ENCODE peak calls at places on chromosomes 1 and 21, in ten cellular contexts. One of them, this sample, is unnamed.

GRCh38 chr1:2554621-2555387 is 1.4 kb upstream of the TNFRSF14 start:
- DNase-seq in hypothalamus: no peak
- DNase-seq in heart left ventricle: no peak
- DNase-seq in fibroblast of lung: no peak
- DNase-seq in NCI-H460: no peak
- DNase-seq in mammary epithelial cell: no peak
- DNase-seq in foreskin fibroblast: peak
- DNase-seq in HEK293T: no peak
- DNase-seq in T-helper 22 cell: no peak
- DNase-seq in H4: no peak
- DNase-seq in this sample: no peak

GRCh38 chr1:175394739-175395138 is 202.2 kb upstream of the KIAA0040 start:
- DNase-seq in hypothalamus: no peak
- DNase-seq in heart left ventricle: no peak
- DNase-seq in fibroblast of lung: no peak
- DNase-seq in NCI-H460: no peak
- DNase-seq in mammary epithelial cell: no peak
- DNase-seq in foreskin fibroblast: no peak
- DNase-seq in HEK293T: no peak
- DNase-seq in T-helper 22 cell: no peak
- DNase-seq in H4: no peak
- DNase-seq in this sample: peak

GRCh38 chr1:18347559-18347958 is 133.2 kb upstream of the KLHDC7A start:
- DNase-seq in hypothalamus: no peak
- DNase-seq in heart left ventricle: no peak
- DNase-seq in fibroblast of lung: no peak
- DNase-seq in NCI-H460: no peak
- DNase-seq in mammary epithelial cell: no peak
- DNase-seq in foreskin fibroblast: no peak
- DNase-seq in HEK293T: no peak
- DNase-seq in T-helper 22 cell: no peak
- DNase-seq in H4: no peak
- DNase-seq in this sample: no peak

GRCh38 chr1:1597275-1597930 is 2.5 kb downstream of the FNDC10 start:
- DNase-seq in hypothalamus: no peak
- DNase-seq in heart left ventricle: no peak
- DNase-seq in fibroblast of lung: no peak
- DNase-seq in NCI-H460: no peak
- DNase-seq in mammary epithelial cell: no peak
- DNase-seq in foreskin fibroblast: peak
- DNase-seq in HEK293T: no peak
- DNase-seq in T-helper 22 cell: no peak
- DNase-seq in H4: no peak
- DNase-seq in this sample: no peak

GRCh38 chr1:46690931-46691411 is 19.3 kb downstream of the TEX38 start:
- DNase-seq in hypothalamus: no peak
- DNase-seq in heart left ventricle: no peak
- DNase-seq in fibroblast of lung: peak
- DNase-seq in NCI-H460: no peak
- DNase-seq in mammary epithelial cell: no peak
- DNase-seq in foreskin fibroblast: no peak
- DNase-seq in HEK293T: no peak
- DNase-seq in T-helper 22 cell: no peak
- DNase-seq in H4: no peak
- DNase-seq in this sample: no peak

GRCh38 chr1:117802546-117803257 is 126.7 kb downstream of the GDAP2 start:
- DNase-seq in hypothalamus: no peak
- DNase-seq in heart left ventricle: no peak
- DNase-seq in fibroblast of lung: peak
- DNase-seq in NCI-H460: no peak
- DNase-seq in mammary epithelial cell: peak
- DNase-seq in foreskin fibroblast: peak
- DNase-seq in HEK293T: no peak
- DNase-seq in T-helper 22 cell: no peak
- DNase-seq in H4: no peak
- DNase-seq in this sample: no peak

GRCh38 chr1:162069334-162070093 is at the start of gene NOS1AP:
- DNase-seq in hypothalamus: peak
- DNase-seq in heart left ventricle: peak
- DNase-seq in fibroblast of lung: peak
- DNase-seq in NCI-H460: peak
- DNase-seq in mammary epithelial cell: peak
- DNase-seq in foreskin fibroblast: peak
- DNase-seq in HEK293T: peak
- DNase-seq in T-helper 22 cell: peak
- DNase-seq in H4: peak
- DNase-seq in this sample: peak

GRCh38 chr21:42165901-42166300 is 53.0 kb upstream of the ABCG1 start:
- DNase-seq in hypothalamus: no peak
- DNase-seq in heart left ventricle: no peak
- DNase-seq in fibroblast of lung: no peak
- DNase-seq in NCI-H460: no peak
- DNase-seq in mammary epithelial cell: no peak
- DNase-seq in foreskin fibroblast: no peak
- DNase-seq in HEK293T: no peak
- DNase-seq in T-helper 22 cell: no peak
- DNase-seq in H4: no peak
- DNase-seq in this sample: no peak

GRCh38 chr1:43836267-43836951 is 97.2 kb upstream of the ARTN start:
- DNase-seq in hypothalamus: peak
- DNase-seq in heart left ventricle: peak
- DNase-seq in fibroblast of lung: peak
- DNase-seq in NCI-H460: no peak
- DNase-seq in mammary epithelial cell: peak
- DNase-seq in foreskin fibroblast: peak
- DNase-seq in HEK293T: peak
- DNase-seq in T-helper 22 cell: peak
- DNase-seq in H4: peak
- DNase-seq in this sample: peak

GRCh38 chr1:173258484-173259264 is 51.5 kb upstream of the TNFSF4 start:
- DNase-seq in hypothalamus: no peak
- DNase-seq in heart left ventricle: no peak
- DNase-seq in fibroblast of lung: peak
- DNase-seq in NCI-H460: no peak
- DNase-seq in mammary epithelial cell: no peak
- DNase-seq in foreskin fibroblast: no peak
- DNase-seq in HEK293T: no peak
- DNase-seq in T-helper 22 cell: no peak
- DNase-seq in H4: no peak
- DNase-seq in this sample: no peak

GRCh38 chr1:183571678-183572268 is 18.5 kb downstream of the NCF2 start:
- DNase-seq in hypothalamus: no peak
- DNase-seq in heart left ventricle: no peak
- DNase-seq in fibroblast of lung: peak
- DNase-seq in NCI-H460: no peak
- DNase-seq in mammary epithelial cell: no peak
- DNase-seq in foreskin fibroblast: peak
- DNase-seq in HEK293T: no peak
- DNase-seq in T-helper 22 cell: no peak
- DNase-seq in H4: no peak
- DNase-seq in this sample: no peak